ENCODE peak calls at places on chromosomes 6 and 20, in nine cellular contexts. E is NCI-H2171; Y is progenitor cell of endocrine pancreas; W is CD8-positive, alpha-beta T cell; V is foreskin melanocyte; T is stimulated activated CD4-positive, alpha-beta T cell treated with anti-CD3 and anti-CD28 coated beads, TNF-alpha, amount 100 ng/mL, for 24 hours; Z is GM10248; O is Calu3; L is iPS DF 19.7. P is an unnamed sample.
A peak's percentile ranks its signal among the peaks of the same experiment; 100 is the strongest.

GRCh38 chr20:40741507-40742106 is 52.6 kb upstream of the MAFB start:
- DNase-seq in E (no peak), Y (no peak), W (peak; percentile 19), V (peak; percentile 24), T (no peak), Z (peak; percentile 48), O (peak; percentile 73), L (no peak), P (no peak)

GRCh38 chr6:131453803-131454202 is 119.2 kb upstream of the ARG1 start:
- DNase-seq in E (no peak), Y (no peak), W (no peak), V (no peak), T (no peak), Z (no peak), O (no peak), L (no peak), P (no peak)

GRCh38 chr20:19784511-19785172 is 26.6 kb downstream of the RIN2 start:
- DNase-seq in E (no peak), Y (no peak), W (no peak), V (peak; percentile 66), T (no peak), Z (peak; percentile 60), O (peak; percentile 25), L (no peak), P (no peak)

GRCh38 chr6:28802417-28803336 is 121.1 kb downstream of the TRIM27 start:
- DNase-seq in E (no peak), Y (no peak), W (no peak), V (no peak), T (no peak), Z (peak; percentile 31), O (peak; percentile 62), L (no peak), P (peak; percentile 15)

GRCh38 chr6:7895125-7895423 is 15.5 kb downstream of the TXNDC5 start:
- DNase-seq in E (no peak), Y (no peak), W (no peak), V (no peak), T (no peak), Z (no peak), O (no peak), L (no peak), P (no peak)

GRCh38 chr6:133918208-133918930 is 29.5 kb downstream of the TCF21 start:
- DNase-seq in E (peak; percentile 86), Y (no peak), W (no peak), V (peak; percentile 81), T (no peak), Z (no peak), O (no peak), L (no peak), P (no peak)

GRCh38 chr6:74458536-74458935 is 747.3 kb downstream of the COL12A1 start:
- DNase-seq in E (no peak), Y (no peak), W (no peak), V (no peak), T (no peak), Z (no peak), O (no peak), L (no peak), P (no peak)

GRCh38 chr6:157597461-157598312 is 216.7 kb downstream of the ZDHHC14 start:
- DNase-seq in E (no peak), Y (no peak), W (no peak), V (no peak), T (peak; percentile 6), Z (peak; percentile 72), O (peak; percentile 44), L (no peak), P (no peak)

GRCh38 chr6:38178584-38178886 is 359.0 kb downstream of the ZFAND3 start:
- DNase-seq in E (no peak), Y (no peak), W (no peak), V (no peak), T (no peak), Z (no peak), O (no peak), L (no peak), P (no peak)

GRCh38 chr20:19079536-19080299 is 132.7 kb upstream of the SLC24A3 start:
- DNase-seq in E (no peak), Y (no peak), W (no peak), V (no peak), T (no peak), Z (no peak), O (no peak), L (no peak), P (no peak)

GRCh38 chr6:111691345-111692225 is 85.9 kb upstream of the TRAF3IP2 start:
- DNase-seq in E (peak; percentile 87), Y (no peak), W (no peak), V (no peak), T (no peak), Z (no peak), O (no peak), L (no peak), P (no peak)

GRCh38 chr6:143603474-143603873 is 74.3 kb upstream of the PHACTR2 start:
- DNase-seq in E (no peak), Y (no peak), W (no peak), V (no peak), T (no peak), Z (no peak), O (no peak), L (no peak), P (no peak)

GRCh38 chr20:259991-260390 is 2.5 kb downstream of the DEFB132 start:
- DNase-seq in E (no peak), Y (no peak), W (no peak), V (no peak), T (no peak), Z (no peak), O (no peak), L (no peak), P (no peak)

GRCh38 chr6:106300944-106301343 is 24.6 kb downstream of the ATG5 start:
- DNase-seq in E (no peak), Y (no peak), W (no peak), V (no peak), T (no peak), Z (peak; percentile 16), O (no peak), L (no peak), P (no peak)

GRCh38 chr20:50690562-50690978 is 772 bp downstream of the RIPOR3 start:
- DNase-seq in E (no peak), Y (no peak), W (no peak), V (no peak), T (no peak), Z (no peak), O (no peak), L (no peak), P (no peak)

GRCh38 chr20:53100476-53100911 is 128.3 kb downstream of the TSHZ2 start:
- DNase-seq in E (no peak), Y (no peak), W (no peak), V (no peak), T (no peak), Z (no peak), O (no peak), L (no peak), P (no peak)

GRCh38 chr6:7165736-7166296 is 58.1 kb downstream of the RREB1 start:
- DNase-seq in E (no peak), Y (no peak), W (no peak), V (no peak), T (no peak), Z (no peak), O (no peak), L (no peak), P (no peak)

GRCh38 chr6:14917511-14917910 is 328.4 kb upstream of the JARID2 start:
- DNase-seq in E (no peak), Y (no peak), W (no peak), V (no peak), T (no peak), Z (no peak), O (no peak), L (no peak), P (no peak)

GRCh38 chr6:168186438-168186837 is 107.4 kb upstream of the FRMD1 start:
- DNase-seq in E (no peak), Y (no peak), W (no peak), V (no peak), T (no peak), Z (no peak), O (no peak), L (no peak), P (no peak)

GRCh38 chr6:36590237-36590636 is 3.9 kb upstream of the SRSF3 start:
- DNase-seq in E (no peak), Y (no peak), W (no peak), V (peak; percentile 41), T (no peak), Z (no peak), O (peak; percentile 72), L (no peak), P (no peak)

GRCh38 chr20:53177687-53178086 is 205.5 kb downstream of the TSHZ2 start:
- DNase-seq in E (no peak), Y (no peak), W (no peak), V (no peak), T (no peak), Z (no peak), O (no peak), L (no peak), P (no peak)

GRCh38 chr6:76681781-76682180 is 609.3 kb upstream of the IMPG1 start:
- DNase-seq in E (no peak), Y (no peak), W (no peak), V (no peak), T (no peak), Z (no peak), O (no peak), L (no peak), P (no peak)

GRCh38 chr6:64831680-64832079 is 875.3 kb downstream of the EYS start:
- DNase-seq in E (no peak), Y (no peak), W (no peak), V (no peak), T (no peak), Z (no peak), O (no peak), L (no peak), P (no peak)

GRCh38 chr6:122248844-122249243 is 150.6 kb upstream of the HSF2 start:
- DNase-seq in E (no peak), Y (no peak), W (no peak), V (no peak), T (no peak), Z (no peak), O (no peak), L (no peak), P (no peak)

GRCh38 chr6:11585426-11586016 is 48.0 kb downstream of the TMEM170B start:
- DNase-seq in E (peak; percentile 1), Y (no peak), W (no peak), V (peak; percentile 24), T (no peak), Z (peak; percentile 52), O (no peak), L (peak; percentile 28), P (no peak)

GRCh38 chr6:75568965-75569364 is 32.7 kb upstream of the SENP6 start:
- DNase-seq in E (no peak), Y (no peak), W (no peak), V (no peak), T (no peak), Z (no peak), O (no peak), L (no peak), P (no peak)

GRCh38 chr6:119276211-119276610 is 73.3 kb downstream of the MAN1A1 start:
- DNase-seq in E (no peak), Y (no peak), W (no peak), V (no peak), T (no peak), Z (no peak), O (no peak), L (no peak), P (no peak)

GRCh38 chr6:18471232-18471964 is 84.2 kb downstream of the RNF144B start:
- DNase-seq in E (no peak), Y (no peak), W (no peak), V (no peak), T (no peak), Z (no peak), O (no peak), L (no peak), P (no peak)

GRCh38 chr6:42452171-42453026 is 673 bp upstream of the TRERF1 start:
- DNase-seq in E (no peak), Y (peak; percentile 70), W (no peak), V (peak; percentile 55), T (peak; percentile 31), Z (peak; percentile 75), O (peak; percentile 68), L (no peak), P (no peak)

GRCh38 chr6:134314236-134314821 is 3.6 kb downstream of the SGK1 start:
- DNase-seq in E (no peak), Y (no peak), W (no peak), V (no peak), T (no peak), Z (no peak), O (no peak), L (no peak), P (no peak)

P was measured in stimulated activated CD8-positive, alpha-beta memory T cell treated with anti-CD3 and anti-CD28 coated beads, Interleukin-7, amount 100 ng/mL, for 24 hours.